ENCODE peak calls at places on chromosomes 6 and 20, in nine cellular contexts. F is left ventricle myocardium inferior; Q is CD8-positive, alpha-beta T cell; B is heart right ventricle; K is astrocyte of the cerebellum; M is IMR-90; A is Peyer's patch; I is astrocyte of the spinal cord; Z is MM.1S. L is an unnamed sample.

GRCh38 chr6:85418059-85418458 is 31.8 kb upstream of the NT5E start:
- DNase-seq in F (no peak), Q (no peak), B (no peak), K (no peak), M (peak; percentile 87), A (no peak), I (peak; percentile 75), Z (no peak), L (peak; percentile 76)

GRCh38 chr6:150659046-150659763 is 59.5 kb downstream of the PLEKHG1 start:
- DNase-seq in F (no peak), Q (no peak), B (no peak), K (no peak), M (no peak), A (no peak), I (no peak), Z (no peak), L (no peak)

GRCh38 chr20:41601742-41602141 is 16.4 kb downstream of the CHD6 start:
- DNase-seq in F (no peak), Q (no peak), B (no peak), K (no peak), M (no peak), A (no peak), I (no peak), Z (no peak), L (no peak)

GRCh38 chr6:26075063-26075717 is 12.0 kb upstream of the HFE start:
- DNase-seq in F (no peak), Q (no peak), B (no peak), K (no peak), M (no peak), A (no peak), I (no peak), Z (no peak), L (no peak)

GRCh38 chr6:118223316-118223715 is 316.3 kb downstream of the SLC35F1 start:
- DNase-seq in F (no peak), Q (no peak), B (no peak), K (no peak), M (no peak), A (no peak), I (no peak), Z (no peak), L (no peak)

GRCh38 chr6:161583561-161583960 is 309.7 kb upstream of the AGPAT4 start:
- DNase-seq in F (no peak), Q (no peak), B (no peak), K (no peak), M (no peak), A (no peak), I (no peak), Z (no peak), L (no peak)

GRCh38 chr6:24721461-24722215 is 2.7 kb upstream of the C6orf62 start:
- DNase-seq in F (peak; percentile 87), Q (peak; percentile 93), B (peak; percentile 84), K (no peak), M (peak; percentile 86), A (peak; percentile 95), I (no peak), Z (no peak), L (no peak)

GRCh38 chr6:113184291-113184690 is 672.9 kb upstream of the MARCKS start:
- DNase-seq in F (no peak), Q (no peak), B (no peak), K (peak; percentile 63), M (peak; percentile 94), A (no peak), I (peak; percentile 90), Z (no peak), L (peak; percentile 90)

GRCh38 chr6:27575594-27576361 is 102.9 kb upstream of the ZNF184 start:
- DNase-seq in F (no peak), Q (no peak), B (no peak), K (no peak), M (no peak), A (no peak), I (no peak), Z (no peak), L (no peak)

GRCh38 chr6:170267688-170268087 is 23.2 kb downstream of the DLL1 start:
- DNase-seq in F (no peak), Q (no peak), B (no peak), K (no peak), M (no peak), A (no peak), I (no peak), Z (no peak), L (no peak)

GRCh38 chr6:75349262-75349984 is 64.8 kb upstream of the TMEM30A start:
- DNase-seq in F (peak; percentile 36), Q (no peak), B (peak; percentile 46), K (peak; percentile 12), M (peak; percentile 13), A (no peak), I (peak; percentile 39), Z (no peak), L (peak; percentile 56)

GRCh38 chr20:33506576-33506975 is 16.7 kb downstream of the CBFA2T2 start:
- DNase-seq in F (no peak), Q (no peak), B (no peak), K (no peak), M (no peak), A (no peak), I (no peak), Z (no peak), L (no peak)

GRCh38 chr6:118768441-118768840 is 117.0 kb upstream of the CEP85L start:
- DNase-seq in F (no peak), Q (no peak), B (no peak), K (no peak), M (no peak), A (no peak), I (no peak), Z (no peak), L (no peak)

GRCh38 chr6:50976907-50977306 is 158.2 kb downstream of the TFAP2B start:
- DNase-seq in F (no peak), Q (no peak), B (no peak), K (no peak), M (no peak), A (no peak), I (no peak), Z (no peak), L (no peak)

GRCh38 chr6:166630421-166630820 is 3.4 kb upstream of the RPS6KA2 start:
- DNase-seq in F (no peak), Q (no peak), B (no peak), K (no peak), M (no peak), A (no peak), I (no peak), Z (no peak), L (no peak)

DNA sequence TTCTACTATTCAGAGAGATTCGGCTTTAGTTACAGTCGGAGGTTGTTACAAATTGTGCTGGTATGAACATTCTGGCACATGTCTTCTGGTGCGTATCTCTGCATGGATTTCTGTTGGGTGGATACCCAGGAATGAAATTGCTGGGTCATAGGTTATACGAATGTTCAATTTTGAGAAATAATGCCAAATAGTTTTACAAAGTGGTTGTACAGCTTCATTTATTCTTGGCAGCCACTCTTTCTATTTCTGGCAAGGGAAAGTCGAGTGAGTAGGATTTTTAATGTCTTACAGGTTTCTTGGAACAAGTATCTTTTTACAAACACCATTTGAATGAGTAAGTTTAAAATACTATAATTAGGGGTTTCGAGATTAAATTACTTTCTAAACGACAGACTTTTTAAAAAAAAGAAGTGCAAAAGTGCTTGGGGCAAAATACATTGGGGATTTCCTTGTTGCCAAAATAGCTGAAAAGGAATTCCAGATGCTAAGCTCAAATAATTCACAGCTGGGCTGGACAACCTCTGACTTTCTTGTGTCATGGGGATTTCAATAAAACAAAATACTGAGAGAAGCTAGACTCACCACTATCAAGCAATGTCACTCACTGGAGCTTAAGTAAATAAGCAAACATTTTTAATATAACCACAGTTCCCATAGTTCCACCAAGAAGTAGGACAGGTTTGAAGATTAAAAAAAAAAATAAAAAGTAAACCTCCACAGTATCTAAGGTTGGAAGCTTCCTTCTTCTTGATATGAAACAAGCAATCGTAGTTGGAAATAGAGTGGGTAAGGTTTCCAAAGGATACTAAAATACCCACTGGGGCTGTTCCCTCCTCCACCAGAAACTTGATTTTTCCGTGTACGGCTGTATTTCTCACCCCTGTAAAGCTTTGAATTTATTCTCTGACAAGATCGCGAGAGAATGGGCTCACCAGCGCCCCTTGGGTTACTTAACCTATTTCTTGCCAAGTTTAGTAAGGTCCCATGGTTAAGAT is 21.6 kb upstream of the GFOD1 start:
- DNase-seq in F (no peak), Q (no peak), B (no peak), K (peak; percentile 88), M (peak; percentile 44), A (peak; percentile 14), I (peak; percentile 48), Z (no peak), L (peak; percentile 98)
- H3K4me3 ChIP-seq in F (no peak overlapping the region), Q (no peak overlapping the region), B (no peak overlapping the region), K (no peak overlapping the region), M (no peak overlapping the region), A (no peak overlapping the region), I (no peak overlapping the region), Z (no peak overlapping the region), L (no peak overlapping the region)

DNA sequence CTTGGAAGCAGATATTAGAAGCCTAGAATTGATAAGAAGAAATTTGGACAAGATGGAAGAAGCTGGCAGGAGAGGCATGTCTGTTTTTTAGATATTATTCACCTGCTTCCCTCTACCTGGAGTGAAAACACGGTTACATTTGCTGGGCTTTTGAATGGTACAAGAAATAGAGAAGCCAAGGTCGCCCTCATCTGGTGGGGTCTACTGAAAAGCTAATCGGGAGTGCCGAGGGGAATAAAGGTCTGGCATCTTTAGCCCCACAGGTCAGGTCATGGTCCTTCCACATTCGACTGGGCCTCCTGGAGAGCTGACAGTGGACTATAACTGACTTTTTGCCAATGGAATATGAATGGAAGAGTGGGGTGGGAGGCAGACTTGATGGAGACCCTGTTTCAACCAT is 4.6 kb upstream of the C2 start:
- DNase-seq in F (no peak), Q (peak; percentile 42), B (no peak), K (no peak), M (no peak), A (no peak), I (no peak), Z (no peak), L (peak; percentile 29)
- TF ChIP-seq CTCF in F (peak; percentile 22), Q (no peak), B (no peak), K (no peak), M (no peak), A (no peak), I (no peak), Z (no peak), L (peak; percentile 19)

GRCh38 chr6:56247654-56248122 is 308 bp upstream of the COL21A1 start:
- DNase-seq in F (no peak), Q (no peak), B (no peak), K (no peak), M (no peak), A (no peak), I (no peak), Z (no peak), L (no peak)
- H3K4me3 ChIP-seq in F (peak overlapping the region; percentile 67), Q (no peak overlapping the region), B (peak overlapping the region; percentile 31), K (peak overlapping the region; percentile 53), M (peak overlapping the region; percentile 27), A (peak overlapping the region; percentile 33), I (peak overlapping the region; percentile 59), Z (no peak overlapping the region), L (peak overlapping the region; percentile 79)

DNA sequence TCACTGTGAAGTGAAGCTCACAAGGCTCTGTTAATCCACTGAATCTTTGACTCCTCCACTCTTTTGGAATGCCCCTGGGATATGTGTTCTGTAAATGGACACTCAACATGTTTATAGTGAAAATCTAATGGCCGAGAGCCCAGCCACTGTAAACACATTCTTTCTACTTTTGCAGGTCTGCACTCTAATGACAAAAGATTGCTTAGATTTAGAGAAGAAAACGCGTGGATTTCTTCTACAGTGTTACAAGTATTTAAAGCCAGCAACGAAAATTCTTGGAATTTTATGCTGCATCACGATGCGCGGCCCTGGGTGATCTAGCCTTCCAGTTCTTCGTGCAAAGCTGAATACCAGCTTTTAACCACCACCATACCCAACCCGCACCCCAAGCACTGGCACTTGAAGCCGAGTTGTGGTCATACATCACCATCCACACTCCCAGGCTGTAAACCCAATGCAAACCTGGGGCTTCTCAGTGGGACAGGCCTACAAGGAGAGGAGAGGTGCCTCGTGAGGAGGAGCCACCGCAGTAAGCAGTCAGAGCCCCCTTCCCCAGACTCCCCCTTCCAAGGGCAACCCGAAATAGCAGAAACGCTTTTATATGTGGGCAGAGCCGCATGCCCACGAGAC is 3.7 kb upstream of the FOXO3 start:
- DNase-seq in F (no peak), Q (no peak), B (no peak), K (no peak), M (peak; percentile 94), A (no peak), I (no peak), Z (no peak), L (no peak)
- TF ChIP-seq CTCF in F (no peak), Q (no peak), B (no peak), K (no peak), M (no peak), A (no peak), I (no peak), Z (no peak), L (no peak)